ENCODE peak calls at places on chromosomes 13 and 19, in five cellular contexts. B, S, T, W and F are unnamed samples.

GRCh38 chr19:13093407-13094284 is 9.0 kb downstream of the LYL1 start:
- DNase-seq in B (peak; percentile 90), S (no peak), T (peak; percentile 50), W (peak; percentile 92), F (no peak)

GRCh38 chr13:25247345-25247744 is 39.9 kb downstream of the MTMR6 start:
- DNase-seq in B (no peak), S (no peak), T (no peak), W (no peak), F (no peak)

GRCh38 chr19:47853003-47853402 is 6.0 kb upstream of the TPRX2 start:
- DNase-seq in B (peak; percentile 8), S (no peak), T (no peak), W (no peak), F (no peak)

GRCh38 chr19:35559281-35559659 is 4.2 kb downstream of the ATP4A start:
- DNase-seq in B (no peak), S (no peak), T (no peak), W (peak; percentile 77), F (no peak)

GRCh38 chr13:106696719-106697118 is 128.8 kb upstream of the ARGLU1 start:
- DNase-seq in B (no peak), S (no peak), T (no peak), W (no peak), F (no peak)

GRCh38 chr19:5094768-5095567 is 126.1 kb downstream of the KDM4B start:
- DNase-seq in B (no peak), S (no peak), T (no peak), W (no peak), F (no peak)

GRCh38 chr19:28898279-28898678 is 314.7 kb downstream of the UQCRFS1 start:
- DNase-seq in B (no peak), S (no peak), T (no peak), W (no peak), F (no peak)

GRCh38 chr19:38792250-38793111 is 3.5 kb downstream of the LGALS7B start:
- DNase-seq in B (peak; percentile 76), S (no peak), T (no peak), W (peak; percentile 65), F (no peak)

GRCh38 chr13:107907065-107907464 is 308.3 kb downstream of the LIG4 start:
- DNase-seq in B (no peak), S (no peak), T (no peak), W (no peak), F (no peak)

GRCh38 chr19:2289714-2290435 is 7.9 kb upstream of the PEAK3 start:
- DNase-seq in B (peak; percentile 82), S (no peak), T (no peak), W (peak; percentile 85), F (no peak)